ENCODE peak calls at places on chromosomes 7 and 10, in ten cellular contexts. Y, G, C, D, K, I, L, J, R and U are unnamed samples.

GRCh38 chr7:158308001-158308400 is 279.6 kb downstream of the PTPRN2 start:
- DNase-seq in J (no peak), Y (no peak), K (no peak), I (no peak), L (no peak), C (no peak), D (no peak), G (no peak), R (no peak), U (no peak)

GRCh38 chr10:88116491-88116890 is 253.1 kb downstream of the PTEN start:
- DNase-seq in J (no peak), D (no peak), L (no peak), G (no peak), R (peak), Y (no peak), K (no peak), I (peak), C (no peak), U (peak)

GRCh38 chr7:22723171-22723601 is 3.8 kb upstream of the IL6 start:
- DNase-seq in D (no peak), R (peak), G (peak), L (no peak), J (no peak), C (no peak), Y (no peak), I (no peak), K (no peak), U (peak)

GRCh38 chr7:43756368-43757072 is 2.0 kb upstream of the BLVRA start:
- DNase-seq in R (peak), G (no peak), C (no peak), Y (peak), D (no peak), L (no peak), K (no peak), I (peak), J (no peak), U (peak)

GRCh38 chr7:44149571-44150465 is 8.7 kb upstream of the MYL7 start:
- DNase-seq in D (peak), Y (no peak), I (no peak), L (no peak), J (no peak), G (no peak), C (no peak), R (no peak), K (no peak), U (no peak)

GRCh38 chr7:36967387-36967786 is 243.1 kb upstream of the AOAH start:
- DNase-seq in J (no peak), R (peak), D (peak), G (peak), C (no peak), L (peak), K (peak), I (peak), Y (peak), U (peak)

GRCh38 chr10:31707578-31708411 is 220.8 kb downstream of the ARHGAP12 start:
- DNase-seq in K (peak), Y (peak), R (peak), C (peak), J (peak), I (peak), L (peak), G (no peak), D (peak), U (peak)

GRCh38 chr7:123184271-123184670 is 15.5 kb downstream of the SLC13A1 start:
- DNase-seq in Y (no peak), L (no peak), G (no peak), R (no peak), J (no peak), C (no peak), D (no peak), K (no peak), I (no peak), U (no peak)

GRCh38 chr7:138865843-138866242 is 67.8 kb upstream of the ATP6V0A4 start:
- DNase-seq in I (no peak), C (no peak), D (peak), K (peak), R (peak), L (no peak), G (no peak), Y (no peak), J (no peak), U (no peak)

GRCh38 chr10:124213881-124214523 is 120.6 kb upstream of the CHST15 start:
- DNase-seq in R (no peak), L (no peak), D (no peak), Y (no peak), J (no peak), G (no peak), I (no peak), C (no peak), K (no peak), U (no peak)

GRCh38 chr10:78261291-78261690 is 227.6 kb downstream of the RPS24 start:
- DNase-seq in I (no peak), R (peak), K (no peak), C (no peak), G (no peak), D (no peak), J (no peak), L (no peak), Y (no peak), U (no peak)

GRCh38 chr7:2033586-2034135 is 199.1 kb downstream of the MAD1L1 start:
- DNase-seq in D (no peak), Y (no peak), G (no peak), L (no peak), C (peak), J (no peak), I (no peak), R (no peak), K (no peak), U (no peak)

GRCh38 chr7:47988496-47989386 is 9.3 kb upstream of the HUS1 start:
- DNase-seq in J (no peak), I (no peak), C (no peak), G (no peak), R (no peak), Y (no peak), K (no peak), L (no peak), D (no peak), U (no peak)

GRCh38 chr10:56633876-56634452 is 272.9 kb upstream of the ZWINT start:
- DNase-seq in I (no peak), Y (no peak), C (no peak), R (no peak), J (peak), D (no peak), K (peak), L (no peak), G (no peak), U (no peak)

GRCh38 chr7:121204537-121204936 is 124.3 kb upstream of the WNT16 start:
- DNase-seq in G (no peak), D (no peak), Y (peak), L (no peak), K (no peak), I (no peak), J (no peak), C (no peak), R (peak), U (no peak)

GRCh38 chr7:42233166-42233565 is 3.8 kb downstream of the GLI3 start:
- DNase-seq in Y (no peak), J (no peak), D (no peak), R (peak), I (peak), K (no peak), L (no peak), G (no peak), C (no peak), U (no peak)

GRCh38 chr10:96073722-96074121 is 30.3 kb downstream of the CCNJ start:
- DNase-seq in L (no peak), Y (no peak), R (peak), C (no peak), I (peak), J (no peak), K (no peak), G (no peak), D (no peak), U (peak)

GRCh38 chr7:90582164-90582563 is 14.0 kb upstream of the CDK14 start:
- DNase-seq in J (no peak), I (no peak), C (no peak), D (no peak), Y (no peak), K (no peak), G (no peak), R (no peak), L (no peak), U (no peak)

GRCh38 chr7:106425017-106425719 is 140.4 kb upstream of the NAMPT start:
- DNase-seq in K (peak), L (no peak), C (peak), J (peak), R (peak), I (peak), G (peak), D (no peak), Y (peak), U (peak)

GRCh38 chr10:107687702-107688101 is 523.2 kb upstream of the SORCS1 start:
- DNase-seq in C (peak), K (no peak), G (no peak), R (peak), D (no peak), L (no peak), I (peak), J (no peak), Y (no peak), U (no peak)

GRCh38 chr7:96778263-96778662 is 68.6 kb upstream of the SEM1 start:
- DNase-seq in K (no peak), C (no peak), G (no peak), D (peak), R (peak), Y (no peak), J (no peak), I (peak), L (no peak), U (no peak)

GRCh38 chr7:100943693-100944092 is 5.6 kb upstream of the MUC3A start:
- DNase-seq in D (peak), Y (no peak), R (no peak), L (no peak), C (no peak), J (no peak), K (no peak), G (no peak), I (no peak), U (no peak)

GRCh38 chr7:101231644-101232043 is 6.0 kb downstream of the CLDN15 start:
- DNase-seq in Y (no peak), K (no peak), R (no peak), I (no peak), C (no peak), L (no peak), J (no peak), D (no peak), G (peak), U (no peak)

GRCh38 chr7:138433583-138434437 is 26.2 kb upstream of the TRIM24 start:
- DNase-seq in Y (no peak), R (no peak), L (no peak), I (no peak), G (no peak), K (no peak), D (no peak), C (no peak), J (no peak), U (no peak)

GRCh38 chr10:69010151-69010640 is 21.6 kb downstream of the KIFBP start:
- DNase-seq in K (no peak), G (no peak), R (no peak), D (no peak), C (no peak), I (no peak), L (no peak), J (no peak), Y (no peak), U (no peak)

GRCh38 chr7:81627565-81628287 is 142.1 kb downstream of the HGF start:
- DNase-seq in R (peak), J (no peak), G (no peak), K (no peak), D (no peak), C (no peak), Y (no peak), I (peak), L (no peak), U (peak)

GRCh38 chr10:63711361-63711760 is 190.2 kb downstream of the REEP3 start:
- DNase-seq in L (no peak), I (no peak), G (peak), Y (no peak), J (no peak), D (peak), K (no peak), R (no peak), C (no peak), U (peak)

GRCh38 chr7:12923971-12924370 is 236.5 kb downstream of the ARL4A start:
- DNase-seq in R (peak), J (no peak), Y (no peak), I (peak), D (no peak), C (no peak), K (no peak), G (no peak), L (no peak), U (peak)

GRCh38 chr10:8130973-8131911 is 76.8 kb downstream of the GATA3 start:
- DNase-seq in I (peak), D (no peak), J (peak), K (no peak), R (peak), G (no peak), C (no peak), L (no peak), Y (no peak), U (peak)

GRCh38 chr10:60139798-60140566 is 233.6 kb upstream of the CCDC6 start:
- DNase-seq in D (peak), G (no peak), L (no peak), I (peak), R (peak), C (no peak), Y (peak), J (no peak), K (no peak), U (peak)

GRCh38 chr10:84138478-84139125 is 707 bp upstream of the GHITM start:
- DNase-seq in I (no peak), C (no peak), L (no peak), K (peak), D (no peak), J (no peak), Y (no peak), R (peak), G (peak), U (no peak)

GRCh38 chr7:137091396-137091795 is 222.9 kb downstream of the CHRM2 start:
- DNase-seq in I (no peak), G (no peak), D (peak), L (no peak), R (peak), Y (no peak), J (no peak), C (no peak), K (no peak), U (peak)

GRCh38 chr7:94161476-94161875 is 157.3 kb upstream of the BET1 start:
- DNase-seq in J (no peak), K (no peak), D (no peak), I (no peak), C (no peak), L (no peak), G (no peak), R (no peak), Y (no peak), U (no peak)

GRCh38 chr7:112529486-112529885 is 48.7 kb downstream of the LSMEM1 start:
- DNase-seq in L (no peak), Y (no peak), C (no peak), G (no peak), D (no peak), I (no peak), K (no peak), J (no peak), R (no peak), U (no peak)